ENCODE peak calls at places on chromosomes 13 and 19, in six cellular contexts. M is Peyer's patch, L is IMR-90, T is endothelial cell of umbilical vein, P is prostate gland, A is ovary. S is an unnamed sample. For H3K4me1, the result is how much of the 10 kb centered on the place peaks cover.

GRCh38 chr19:50417138-50417849 is 1.4 kb upstream of the SPIB start:
- DNase-seq in M (peak), L (no peak), T (no peak), P (no peak), A (no peak), S (no peak)

GRCh38 chr19:50358483-50359431 is 6.7 kb downstream of the NAPSA start:
- DNase-seq in M (peak), L (peak), T (peak), P (no peak), A (peak), S (no peak)

GRCh38 chr13:48849515-48849914 is 126.2 kb upstream of the FNDC3A start:
- DNase-seq in M (no peak), L (no peak), T (no peak), P (no peak), A (no peak), S (peak)

GRCh38 chr13:99087954-99088491 is 110.2 kb upstream of the DOCK9 start:
- DNase-seq in M (no peak), L (no peak), T (no peak), P (no peak), A (no peak), S (no peak)

GRCh38 chr19:39474139-39474620 is 6.5 kb upstream of the TIMM50 start:
- DNase-seq in M (peak), L (peak), T (peak), P (peak), A (peak), S (no peak)

GRCh38 chr13:49098771-49099512 is 121.2 kb upstream of the MLNR start:
- DNase-seq in M (no peak), L (no peak), T (peak), P (no peak), A (no peak), S (no peak)

GRCh38 chr13:51856027-51856736 is 5.6 kb upstream of the CCDC70 start:
- DNase-seq in M (no peak), L (no peak), T (no peak), P (no peak), A (no peak), S (no peak)

GRCh38 chr19:38735257-38735686 is 9.0 kb downstream of the CAPN12 start:
- DNase-seq in M (peak), L (no peak), T (no peak), P (peak), A (no peak), S (no peak)

GRCh38 chr13:29193083-29193482 is 372.9 kb downstream of the MTUS2 start:
- DNase-seq in M (no peak), L (no peak), T (no peak), P (no peak), A (no peak), S (no peak)

GRCh38 chr19:41927810-41928192 is 448 bp downstream of the ERFL start:
- DNase-seq in M (peak), L (no peak), T (no peak), P (no peak), A (no peak), S (no peak)

GRCh38 chr19:51660975-51661600 is 14.5 kb upstream of the SIGLEC14 start:
- DNase-seq in M (peak), L (peak), T (peak), P (peak), A (peak), S (no peak)

GRCh38 chr19:44530777-44531176 is 1.3 kb upstream of the CEACAM20 start:
- DNase-seq in M (no peak), L (no peak), T (peak), P (no peak), A (no peak), S (no peak)

GRCh38 chr13:24216176-24216575 is 55.7 kb downstream of the SPATA13 start:
- DNase-seq in M (no peak), L (no peak), T (no peak), P (no peak), A (no peak), S (no peak)

GRCh38 chr13:27341616-27342015 is 71.0 kb downstream of the RASL11A start:
- DNase-seq in M (no peak), L (no peak), T (no peak), P (no peak), A (no peak), S (no peak)

GRCh38 chr19:13843104-13843921 is 33.6 kb upstream of the NANOS3 start:
- DNase-seq in M (peak), L (peak), T (peak), P (peak), A (peak), S (no peak)

GRCh38 chr13:48318714-48319457 is 15.3 kb downstream of the RB1 start:
- DNase-seq in M (no peak), L (no peak), T (no peak), P (no peak), A (peak), S (no peak)

GRCh38 chr13:35889560-35889959 is 241.6 kb downstream of the DCLK1 start:
- DNase-seq in M (no peak), L (no peak), T (no peak), P (no peak), A (no peak), S (no peak)

GRCh38 chr13:30978981-30979956 is 46.8 kb downstream of the TEX26 start:
- DNase-seq in M (peak), L (no peak), T (peak), P (no peak), A (no peak), S (peak)

GRCh38 chr13:95275322-95276118 is 25.7 kb downstream of the ABCC4 start:
- DNase-seq in M (no peak), L (no peak), T (no peak), P (no peak), A (no peak), S (no peak)

GRCh38 chr13:40490086-40490723 is 176.2 kb downstream of the FOXO1 start:
- DNase-seq in M (peak), L (no peak), T (no peak), P (no peak), A (no peak), S (no peak)

GRCh38 chr13:40539954-40540706 is 126.3 kb downstream of the FOXO1 start:
- DNase-seq in M (no peak), L (peak), T (peak), P (peak), A (no peak), S (no peak)

GRCh38 chr13:94093652-94094310 is 385.7 kb downstream of the DCT start:
- DNase-seq in M (no peak), L (peak), T (no peak), P (no peak), A (no peak), S (no peak)

GRCh38 chr13:73809561-73809960 is 324.6 kb downstream of the KLF12 start:
- DNase-seq in M (no peak), L (peak), T (peak), P (no peak), A (no peak), S (no peak)

GRCh38 chr19:54114340-54114826 is 1.1 kb downstream of the TFPT start:
- DNase-seq in M (peak), L (peak), T (peak), P (peak), A (no peak), S (no peak)

GRCh38 chr19:18156841-18157464 is 4.0 kb downstream of the PIK3R2 start:
- DNase-seq in M (peak), L (peak), T (peak), P (peak), A (peak), S (no peak)

GRCh38 chr13:109670776-109671175 is 115.6 kb downstream of the IRS2 start:
- DNase-seq in M (no peak), L (no peak), T (no peak), P (no peak), A (no peak), S (peak)

GRCh38 chr13:61247149-61247936 is 168.3 kb downstream of the PCDH20 start:
- DNase-seq in M (no peak), L (no peak), T (no peak), P (no peak), A (no peak), S (no peak)

GRCh38 chr19:17337675-17338439 is 504 bp downstream of the GTPBP3 start:
- DNase-seq in M (no peak), L (no peak), T (no peak), P (no peak), A (no peak), S (no peak)

GRCh38 chr13:24203726-24204295 is 43.3 kb downstream of the SPATA13 start:
- DNase-seq in M (no peak), L (peak), T (peak), P (peak), A (no peak), S (no peak)

GRCh38 chr13:101127741-101128353 is 288.5 kb downstream of the NALCN start:
- DNase-seq in M (no peak), L (peak), T (peak), P (peak), A (no peak), S (no peak)

GRCh38 chr13:77379508-77379907 is 52.6 kb upstream of the MYCBP2 start:
- DNase-seq in M (no peak), L (no peak), T (no peak), P (no peak), A (no peak), S (no peak)

GRCh38 chr13:99903140-99903539 is 68.4 kb downstream of the ZIC5 start:
- DNase-seq in M (no peak), L (no peak), T (no peak), P (no peak), A (no peak), S (no peak)

GRCh38 chr13:91184244-91184926 is 163.1 kb upstream of the MIR17HG start:
- DNase-seq in M (no peak), L (no peak), T (no peak), P (no peak), A (no peak), S (no peak)

GRCh38 chr19:58562126-58563033 is 4.0 kb upstream of the UBE2M start:
- DNase-seq in M (peak), L (peak), T (peak), P (no peak), A (peak), S (no peak)

GRCh38 chr19:39397360-39398296 is 6.5 kb downstream of the MED29 start:
- DNase-seq in M (peak), L (peak), T (peak), P (peak), A (peak), S (peak)

GRCh38 chr19:7624810-7625209 is 4.5 kb downstream of the XAB2 start:
- DNase-seq in M (no peak), L (no peak), T (no peak), P (no peak), A (no peak), S (no peak)

GRCh38 chr13:24180743-24181384 is 20.3 kb downstream of the SPATA13 start:
- DNase-seq in M (no peak), L (peak), T (no peak), P (no peak), A (no peak), S (peak)

GRCh38 chr19:35015576-35016351 is 14.5 kb upstream of the SCN1B start:
- DNase-seq in M (no peak), L (peak), T (no peak), P (no peak), A (no peak), S (no peak)

GRCh38 chr13:42283574-42283973 is 11.6 kb downstream of the AKAP11 start:
- DNase-seq in M (no peak), L (no peak), T (peak), P (no peak), A (no peak), S (no peak)

GRCh38 chr13:50574731-50575130 is 268.8 kb downstream of the DLEU7 start:
- DNase-seq in M (no peak), L (no peak), T (no peak), P (no peak), A (no peak), S (peak)
- TF ChIP-seq POLR2A in M (no peak), L (no peak), T (no peak), P (no peak), A (no peak), S (no peak)

DNA sequence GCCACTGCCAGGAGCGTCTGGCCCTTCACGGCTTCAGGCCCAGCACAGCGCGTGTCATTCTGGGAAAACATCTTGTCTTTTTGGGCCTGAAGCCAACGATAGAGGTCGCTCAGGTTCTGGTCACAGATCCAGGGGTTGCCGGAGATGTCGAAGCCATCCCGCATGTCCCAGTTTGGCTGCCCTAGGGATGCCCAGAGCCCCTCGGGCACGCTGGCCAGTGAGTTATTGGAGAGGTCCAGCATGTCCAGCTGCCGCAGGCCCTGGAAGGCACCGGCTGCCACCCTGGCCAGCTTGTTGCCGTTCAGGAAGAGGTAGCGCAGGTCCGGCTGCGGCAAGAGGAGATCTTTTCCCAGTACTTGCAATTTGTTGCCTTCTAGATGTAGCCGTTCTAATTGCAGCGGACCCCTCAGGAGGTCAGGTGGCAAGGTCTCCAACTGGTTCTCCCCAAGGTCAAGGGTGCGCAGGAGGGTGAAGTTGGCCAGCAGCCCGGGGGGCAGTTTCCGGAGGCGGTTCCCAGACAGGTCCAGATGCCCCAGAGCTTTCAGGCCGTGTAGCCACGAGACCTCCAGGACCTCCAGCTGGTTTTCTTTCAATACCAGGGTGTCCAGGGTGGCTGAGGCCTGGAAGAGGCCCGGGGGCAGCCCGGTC is 1.8 kb downstream of the LRG1 start:
- DNase-seq in M (no peak), L (no peak), T (no peak), P (no peak), A (no peak), S (no peak)
- TF ChIP-seq CTCF in M (no peak), L (no peak), T (no peak), P (no peak), A (no peak), S (no peak)

GRCh38 chr19:4710281-4710600 is 13.4 kb downstream of the DPP9 start:
- DNase-seq in M (no peak), L (no peak), T (no peak), P (no peak), A (no peak), S (no peak)
- H3K4me1 ChIP-seq in M (under half), L (under half), T (under half), P (under half), A (under half), S (half or more)

GRCh38 chr19:45710731-45711130 is 18.3 kb downstream of the QPCTL start:
- DNase-seq in M (no peak), L (no peak), T (no peak), P (no peak), A (no peak), S (no peak)

GRCh38 chr19:45715139-45715538 is 15.6 kb downstream of the FBXO46 start:
- DNase-seq in M (no peak), L (no peak), T (no peak), P (no peak), A (no peak), S (no peak)

GRCh38 chr19:45712699-45713067 is 18.0 kb downstream of the FBXO46 start:
- DNase-seq in M (no peak), L (no peak), T (no peak), P (no peak), A (no peak), S (no peak)

GRCh38 chr19:45713141-45713540 is 17.6 kb downstream of the FBXO46 start:
- DNase-seq in M (no peak), L (no peak), T (no peak), P (no peak), A (no peak), S (no peak)

GRCh38 chr19:45711851-45712698 is 18.6 kb downstream of the FBXO46 start:
- DNase-seq in M (no peak), L (no peak), T (no peak), P (no peak), A (no peak), S (no peak)
- TF ChIP-seq POLR2A in M (no peak), L (no peak), T (no peak), P (no peak), A (no peak), S (no peak)

DNA sequence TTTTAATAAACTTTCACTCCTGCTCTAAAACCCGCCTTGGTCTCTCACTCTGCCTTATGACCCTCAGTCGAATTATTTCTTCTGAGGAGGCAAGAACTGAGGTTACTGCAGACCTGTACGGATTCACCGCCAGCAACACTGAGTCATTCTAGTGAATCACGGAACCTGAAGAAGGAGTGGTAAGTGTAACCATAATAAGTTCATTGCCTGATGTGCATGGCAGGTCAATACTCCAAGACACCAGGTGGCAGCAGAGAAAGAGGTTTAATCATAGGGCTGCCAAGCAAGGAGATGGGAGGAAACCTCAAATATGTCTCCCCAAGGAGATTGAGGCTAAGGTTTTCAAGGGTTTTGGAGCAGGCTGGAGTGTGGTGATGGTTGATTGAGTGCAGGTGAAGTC is 204.3 kb upstream of the IPO5 start:
- DNase-seq in M (no peak), L (peak), T (peak), P (no peak), A (no peak), S (no peak)
- TF ChIP-seq CTCF in M (no peak), L (no peak), T (no peak), P (no peak), A (no peak), S (no peak)

DNA sequence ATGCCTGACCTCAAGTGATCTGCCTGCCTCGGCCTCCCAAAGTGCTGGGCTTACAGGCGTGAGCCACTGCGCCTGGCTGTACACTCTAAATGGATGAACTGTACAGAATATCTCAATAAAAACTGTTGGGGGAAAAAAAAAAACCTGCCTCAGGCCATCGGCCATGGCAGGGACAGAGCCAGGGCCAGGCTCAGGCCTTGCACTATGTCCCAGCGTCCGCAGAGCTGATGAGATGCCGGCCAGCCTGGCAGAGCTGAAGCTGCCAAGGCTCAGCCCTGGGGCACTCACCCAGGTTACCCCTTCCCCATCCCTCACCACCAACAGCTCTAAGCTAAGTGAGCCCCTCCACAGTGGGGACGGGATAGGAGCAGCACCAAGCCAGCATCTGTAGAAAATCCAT is 6.1 kb downstream of the PPP6R1 start:
- DNase-seq in M (no peak), L (no peak), T (no peak), P (no peak), A (no peak), S (no peak)
- H3K4me1 ChIP-seq in M (half or more), L (under half), T (half or more), P (under half), A (under half), S (half or more)